ENCODE peak calls at places on chromosomes 1 and 21, in nine cellular contexts. P is PC-3, G is neural progenitor cell, S is GM23338, L is GM23248, O is HCT116, N is OCI-LY7, Y is MM.1S, W is SK-N-SH. R is an unnamed sample.

GRCh38 chr1:10628685-10629084 is 153.9 kb downstream of the PEX14 start:
- DNase-seq in P (no peak), G (no peak), S (no peak), L (no peak), O (no peak), N (no peak), Y (no peak), W (peak; percentile 10), R (no peak)

GRCh38 chr1:218346391-218347204 is 1.5 kb downstream of the TGFB2 start:
- DNase-seq in P (peak; percentile 60), G (peak; percentile 43), S (peak; percentile 32), L (peak; percentile 61), O (no peak), N (no peak), Y (no peak), W (no peak), R (peak; percentile 20)

GRCh38 chr1:209831615-209832014 is 3.8 kb downstream of the UTP25 start:
- DNase-seq in P (peak; percentile 62), G (no peak), S (no peak), L (peak; percentile 85), O (no peak), N (no peak), Y (no peak), W (no peak), R (no peak)

GRCh38 chr1:7052701-7053100 is 267.4 kb downstream of the CAMTA1 start:
- DNase-seq in P (no peak), G (no peak), S (no peak), L (no peak), O (no peak), N (no peak), Y (no peak), W (no peak), R (no peak)

GRCh38 chr1:160376525-160377131 is 9.8 kb downstream of the NHLH1 start:
- DNase-seq in P (peak; percentile 78), G (peak; percentile 85), S (peak; percentile 92), L (peak; percentile 79), O (peak; percentile 61), N (peak; percentile 81), Y (peak; percentile 51), W (peak; percentile 79), R (peak; percentile 74)

GRCh38 chr1:94239796-94240195 is 2.4 kb upstream of the ARHGAP29 start:
- DNase-seq in P (peak; percentile 48), G (no peak), S (no peak), L (peak; percentile 79), O (no peak), N (no peak), Y (no peak), W (no peak), R (no peak)

GRCh38 chr21:30579351-30579750 is 10.8 kb downstream of the KRTAP22-2 start:
- DNase-seq in P (no peak), G (peak; percentile 33), S (peak; percentile 15), L (no peak), O (no peak), N (no peak), Y (no peak), W (no peak), R (no peak)

GRCh38 chr1:113804421-113805255 is 7.6 kb downstream of the RSBN1 start:
- DNase-seq in P (peak; percentile 65), G (no peak), S (no peak), L (peak; percentile 82), O (peak; percentile 56), N (no peak), Y (no peak), W (peak; percentile 50), R (peak; percentile 60)

GRCh38 chr1:53619811-53620619 is 118.9 kb downstream of the GLIS1 start:
- DNase-seq in P (peak; percentile 18), G (no peak), S (no peak), L (peak; percentile 16), O (no peak), N (no peak), Y (no peak), W (no peak), R (no peak)

GRCh38 chr1:182061597-182061996 is at the start of gene ZNF648:
- DNase-seq in P (no peak), G (peak; percentile 30), S (peak; percentile 23), L (peak; percentile 3), O (no peak), N (no peak), Y (no peak), W (no peak), R (peak; percentile 23)

GRCh38 chr21:43819511-43820405 is 30.4 kb downstream of the RRP1 start:
- DNase-seq in P (no peak), G (no peak), S (no peak), L (no peak), O (no peak), N (no peak), Y (no peak), W (no peak), R (no peak)

GRCh38 chr1:219293440-219293839 is 119.8 kb downstream of the LYPLAL1 start:
- DNase-seq in P (no peak), G (no peak), S (no peak), L (no peak), O (no peak), N (no peak), Y (no peak), W (no peak), R (no peak)

GRCh38 chr1:24705260-24706073 is 39.8 kb upstream of the CLIC4 start:
- DNase-seq in P (peak; percentile 98), G (peak; percentile 90), S (peak; percentile 96), L (peak; percentile 36), O (peak; percentile 81), N (no peak), Y (peak; percentile 84), W (peak; percentile 76), R (peak; percentile 94)

GRCh38 chr1:6343506-6344405 is 49.8 kb downstream of the ACOT7 start:
- DNase-seq in P (peak; percentile 100), G (peak; percentile 91), S (peak; percentile 90), L (peak; percentile 89), O (peak; percentile 45), N (peak; percentile 58), Y (peak; percentile 36), W (peak; percentile 83), R (peak; percentile 86)

DNA sequence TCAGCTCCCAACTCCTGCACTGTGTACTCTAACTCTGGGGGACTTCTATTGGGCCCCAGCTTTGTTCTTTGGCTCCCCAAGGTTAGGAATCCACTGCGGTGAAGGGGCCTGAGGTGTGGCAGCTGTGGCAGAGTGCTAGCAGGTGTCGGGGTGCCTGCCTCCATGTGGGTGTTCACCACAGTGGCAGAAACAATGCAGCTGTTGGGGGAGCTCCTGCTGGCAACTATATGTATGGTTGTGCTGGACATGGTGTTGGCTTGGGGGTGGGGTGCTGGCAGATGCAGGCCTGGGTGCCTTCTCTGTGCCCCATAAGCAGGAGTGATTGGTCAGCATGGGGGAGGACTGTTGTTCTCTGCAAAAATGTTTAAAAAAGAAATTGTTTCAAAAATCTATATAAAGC is 95.6 kb downstream of the ST6GALNAC3 start:
- DNase-seq in P (no peak), G (no peak), S (no peak), L (no peak), O (no peak), N (no peak), Y (no peak), W (no peak), R (no peak)
- TF ChIP-seq EZH2phosphoT487 in P (no peak), G (no peak), S (no peak), L (no peak), O (no peak), N (no peak), Y (no peak), W (no peak), R (no peak)

GRCh38 chr1:157142765-157143423 is 4.7 kb upstream of the ETV3 start:
- DNase-seq in P (peak; percentile 34), G (no peak), S (no peak), L (no peak), O (no peak), N (no peak), Y (no peak), W (no peak), R (no peak)
- TF ChIP-seq EZH2phosphoT487 in P (no peak), G (no peak), S (no peak), L (no peak), O (no peak), N (no peak), Y (no peak), W (no peak), R (no peak)

GRCh38 chr1:55046871-55047270 is 7.5 kb downstream of the PCSK9 start:
- DNase-seq in P (no peak), G (no peak), S (no peak), L (no peak), O (no peak), N (no peak), Y (no peak), W (no peak), R (no peak)

GRCh38 chr1:55048453-55049270 is 9.3 kb downstream of the PCSK9 start:
- DNase-seq in P (no peak), G (peak; percentile 45), S (no peak), L (no peak), O (no peak), N (no peak), Y (no peak), W (no peak), R (no peak)

GRCh38 chr1:55049271-55049913 is 10.0 kb downstream of the PCSK9 start:
- DNase-seq in P (no peak), G (no peak), S (no peak), L (no peak), O (no peak), N (no peak), Y (no peak), W (no peak), R (no peak)

GRCh38 chr1:55045430-55045829 is 6.1 kb downstream of the PCSK9 start:
- DNase-seq in P (no peak), G (no peak), S (no peak), L (no peak), O (no peak), N (no peak), Y (no peak), W (no peak), R (no peak)

DNA sequence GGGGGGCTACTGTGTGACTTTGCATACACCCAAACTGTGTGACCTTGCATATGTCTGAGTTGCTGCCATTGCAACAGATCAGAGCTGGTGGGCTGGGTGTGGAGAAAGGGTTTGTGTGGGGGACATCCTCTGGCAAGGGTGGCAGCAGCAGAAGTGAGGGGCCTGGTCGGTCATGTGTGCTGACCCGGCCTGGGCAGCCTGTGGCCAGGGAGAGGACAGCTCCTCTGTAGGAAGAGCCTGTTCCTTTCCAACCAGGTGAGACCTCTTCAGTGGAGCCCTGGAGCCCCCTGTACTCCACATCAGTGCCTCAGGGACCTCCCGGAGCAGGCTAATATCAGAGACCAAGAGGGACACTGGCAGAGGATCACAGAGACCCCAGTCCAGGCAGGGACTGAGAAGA is 8.3 kb downstream of the PCSK9 start:
- DNase-seq in P (no peak), G (no peak), S (no peak), L (no peak), O (no peak), N (no peak), Y (no peak), W (no peak), R (no peak)
- TF ChIP-seq EZH2phosphoT487 in P (no peak), G (no peak), S (no peak), L (no peak), O (no peak), N (no peak), Y (no peak), W (no peak), R (no peak)

DNA sequence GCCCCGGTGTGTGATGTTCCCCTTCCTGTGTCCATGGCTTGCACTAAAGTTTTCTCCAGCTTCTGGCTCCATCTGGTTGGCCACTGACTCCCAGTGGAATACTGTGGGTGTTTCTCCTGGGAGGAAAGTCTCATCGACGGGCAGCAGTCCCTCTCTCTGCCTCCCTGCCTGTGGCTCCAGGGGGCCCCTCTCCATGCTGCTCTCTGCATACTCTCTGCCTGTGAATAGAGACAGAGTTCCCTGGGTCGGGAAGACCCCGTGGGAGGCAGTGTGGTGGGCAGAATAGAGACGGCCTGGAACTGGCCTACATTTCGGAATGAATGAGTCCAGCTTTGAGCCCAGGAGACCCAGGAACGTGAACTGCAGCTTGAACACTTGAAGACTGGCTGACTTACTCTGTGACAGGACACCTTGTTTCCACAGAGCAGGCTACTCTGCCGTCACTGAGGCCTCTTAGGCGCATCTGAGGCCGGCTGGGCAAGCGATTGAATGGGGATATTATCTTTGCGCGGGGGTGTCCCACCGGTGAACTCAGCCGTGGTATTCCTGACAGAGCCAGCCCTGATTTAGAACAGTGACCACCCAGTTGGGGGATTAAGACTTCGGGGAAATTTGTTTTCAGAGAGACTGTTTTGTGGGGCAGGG is 64.1 kb downstream of the KIF21B start:
- DNase-seq in P (no peak), G (peak; percentile 53), S (peak; percentile 52), L (no peak), O (no peak), N (no peak), Y (no peak), W (no peak), R (no peak)
- TF ChIP-seq EZH2phosphoT487 in P (no peak), G (no peak), S (no peak), L (no peak), O (no peak), N (no peak), Y (no peak), W (no peak), R (no peak)

R was measured in hepatocyte.